ENCODE peak calls at places on chromosome X, in nine cellular contexts. X is endothelial cell; Y is CD4-positive, alpha-beta T cell; D is progenitor cell of endocrine pancreas; L is neural crest cell; E is mucosa of descending colon; O is mammary epithelial cell; F is body of pancreas; M is chondrocyte. H is an unnamed sample.

GRCh38 chrX:103656623-103657022 is 27.8 kb downstream of the TCEAL1 start:
- DNase-seq in L (no peak), M (no peak), E (no peak), F (no peak), O (peak), X (no peak), D (no peak), Y (no peak), H (no peak)

GRCh38 chrX:147917700-147918694 is 6.3 kb downstream of the FMR1 start:
- DNase-seq in F (no peak), O (no peak), Y (peak), M (no peak), L (no peak), D (no peak), X (no peak), E (no peak), H (no peak)

GRCh38 chrX:2183193-2183725 is 317.5 kb downstream of the DHRSX start:
- DNase-seq in O (no peak), X (no peak), F (no peak), E (no peak), L (no peak), D (no peak), M (no peak), Y (no peak), H (no peak)

GRCh38 chrX:44343412-44343942 is at the start of gene EFHC2:
- DNase-seq in X (peak), D (peak), E (peak), M (no peak), O (no peak), F (peak), Y (peak), L (peak), H (peak)

GRCh38 chrX:19625612-19626011 is 110.3 kb upstream of the MAP3K15 start:
- DNase-seq in E (no peak), L (no peak), D (no peak), X (no peak), M (no peak), F (no peak), O (peak), Y (no peak), H (no peak)

GRCh38 chrX:68827256-68827655 is 1.6 kb upstream of the EFNB1 start:
- DNase-seq in O (no peak), E (no peak), M (no peak), Y (no peak), F (no peak), D (no peak), L (no peak), X (no peak), H (no peak)

GRCh38 chrX:115344885-115345653 is 55.6 kb downstream of the LUZP4 start:
- DNase-seq in F (peak), E (peak), M (peak), O (peak), Y (no peak), L (no peak), X (peak), D (no peak), H (peak)

GRCh38 chrX:53223955-53224859 is 800 bp downstream of the KDM5C start:
- DNase-seq in F (no peak), D (peak), Y (no peak), L (no peak), O (peak), E (peak), M (no peak), X (no peak), H (peak)

GRCh38 chrX:43003939-43004338 is 226.0 kb upstream of the PPP1R2C start:
- DNase-seq in X (no peak), L (no peak), E (no peak), O (no peak), Y (no peak), D (no peak), M (no peak), F (no peak), H (no peak)

GRCh38 chrX:66191563-66191962 is 27.5 kb downstream of the HEPH start:
- DNase-seq in D (no peak), M (no peak), E (no peak), Y (no peak), L (no peak), X (no peak), O (no peak), F (no peak), H (no peak)

GRCh38 chrX:111568356-111568755 is 56.9 kb downstream of the SERTM2 start:
- DNase-seq in D (no peak), E (no peak), X (peak), F (peak), M (no peak), Y (no peak), L (no peak), O (peak), H (no peak)

GRCh38 chrX:136209016-136209738 is 42.0 kb downstream of the MAP7D3 start:
- DNase-seq in D (no peak), M (no peak), E (peak), L (peak), X (peak), O (no peak), F (peak), Y (peak), H (peak)

GRCh38 chrX:24646745-24647182 is 383 bp downstream of the PCYT1B start:
- DNase-seq in L (peak), M (no peak), F (no peak), E (no peak), Y (no peak), X (no peak), O (no peak), D (no peak), H (no peak)

GRCh38 chrX:38156838-38157237 is 63.8 kb downstream of the SRPX start:
- DNase-seq in X (no peak), D (no peak), F (no peak), M (no peak), Y (no peak), L (no peak), E (no peak), O (no peak), H (no peak)

GRCh38 chrX:41526925-41527324 is 79.8 kb downstream of the NYX start:
- DNase-seq in L (no peak), M (no peak), F (no peak), E (no peak), O (peak), D (no peak), X (no peak), Y (no peak), H (no peak)

GRCh38 chrX:137654481-137654880 is 88.6 kb downstream of the ZIC3 start:
- DNase-seq in Y (no peak), F (no peak), O (no peak), M (no peak), E (no peak), D (no peak), X (no peak), L (no peak), H (no peak)

GRCh38 chrX:114272096-114272686 is 311.7 kb upstream of the HTR2C start:
- DNase-seq in M (no peak), E (no peak), Y (no peak), L (no peak), D (no peak), F (no peak), O (no peak), X (no peak), H (no peak)

GRCh38 chrX:38804481-38805293 is 3.4 kb downstream of the MID1IP1 start:
- DNase-seq in X (peak), O (peak), M (peak), L (no peak), Y (peak), D (peak), F (peak), E (peak), H (peak)

GRCh38 chrX:118552501-118552900 is 56.9 kb downstream of the DOCK11 start:
- DNase-seq in D (no peak), E (no peak), M (no peak), O (peak), F (no peak), Y (no peak), L (no peak), X (no peak), H (no peak)

GRCh38 chrX:138298268-138298667 is 413.2 kb downstream of the FGF13 start:
- DNase-seq in X (no peak), M (no peak), D (no peak), E (no peak), Y (no peak), F (no peak), O (no peak), L (no peak), H (no peak)

GRCh38 chrX:32483534-32484136 is 727.7 kb downstream of the DMD start:
- DNase-seq in E (no peak), Y (no peak), X (no peak), D (no peak), F (no peak), M (no peak), O (no peak), L (no peak), H (no peak)

GRCh38 chrX:140514554-140514953 is 9.7 kb upstream of the SOX3 start:
- DNase-seq in D (no peak), L (no peak), X (no peak), Y (no peak), O (no peak), E (no peak), M (no peak), F (no peak), H (no peak)

GRCh38 chrX:150844016-150844415 is 54.5 kb downstream of the CD99L2 start:
- DNase-seq in F (no peak), X (no peak), L (no peak), O (peak), M (no peak), Y (no peak), E (no peak), D (no peak), H (no peak)

GRCh38 chrX:134423606-134424005 is 36.4 kb upstream of the HPRT1 start:
- DNase-seq in D (no peak), M (no peak), F (no peak), X (no peak), O (peak), E (no peak), L (no peak), Y (no peak), H (no peak)

GRCh38 chrX:17484592-17484991 is 109.6 kb downstream of the NHS start:
- DNase-seq in O (no peak), E (no peak), Y (no peak), D (no peak), L (no peak), M (no peak), F (no peak), X (no peak), H (no peak)

GRCh38 chrX:24154490-24155034 is 5.0 kb downstream of the ZFX start:
- DNase-seq in L (no peak), F (no peak), E (no peak), M (no peak), Y (no peak), D (no peak), O (no peak), X (no peak), H (no peak)

GRCh38 chrX:9555354-9555753 is 90.5 kb downstream of the TBL1X start:
- DNase-seq in O (no peak), E (no peak), F (no peak), L (no peak), D (no peak), M (no peak), X (no peak), Y (no peak), H (no peak)

GRCh38 chrX:136198010-136198409 is 50.7 kb downstream of the FHL1 start:
- DNase-seq in L (no peak), E (no peak), D (no peak), O (no peak), M (no peak), F (no peak), Y (no peak), X (no peak), H (no peak)

GRCh38 chrX:6021316-6022091 is 207.2 kb downstream of the NLGN4X start:
- DNase-seq in Y (peak), M (no peak), F (peak), E (no peak), L (peak), O (peak), X (peak), D (peak), H (peak)

GRCh38 chrX:14030248-14030592 is 528 bp upstream of the GEMIN8 start:
- DNase-seq in E (no peak), D (no peak), M (no peak), X (no peak), Y (no peak), F (no peak), O (peak), L (no peak), H (no peak)

GRCh38 chrX:6129195-6129594 is 99.5 kb downstream of the NLGN4X start:
- DNase-seq in Y (no peak), F (no peak), L (no peak), M (no peak), E (no peak), X (no peak), D (no peak), O (no peak), H (no peak)

GRCh38 chrX:96707829-96708228 is 23.2 kb downstream of the DIAPH2 start:
- DNase-seq in F (no peak), M (no peak), E (no peak), D (no peak), L (no peak), X (no peak), Y (no peak), O (no peak), H (no peak)

GRCh38 chrX:119477812-119478232 is 9.6 kb downstream of the SLC25A5 start:
- DNase-seq in Y (no peak), F (peak), O (no peak), E (no peak), L (no peak), X (no peak), M (no peak), D (no peak), H (no peak)

GRCh38 chrX:22025751-22026150 is 6.4 kb upstream of the PHEX start:
- DNase-seq in E (no peak), D (no peak), F (no peak), Y (no peak), O (no peak), L (no peak), X (no peak), M (no peak), H (no peak)

GRCh38 chrX:22395372-22395771 is 122.7 kb downstream of the CBLL2 start:
- DNase-seq in Y (no peak), E (no peak), O (peak), F (no peak), M (no peak), D (no peak), L (no peak), X (no peak), H (no peak)

GRCh38 chrX:57103489-57103888 is 17.9 kb downstream of the SPIN2B start:
- DNase-seq in Y (no peak), F (no peak), M (no peak), O (no peak), D (no peak), E (no peak), L (no peak), X (no peak), H (no peak)

GRCh38 chrX:57104406-57104805 is 16.9 kb downstream of the SPIN2B start:
- DNase-seq in D (no peak), Y (no peak), O (no peak), L (no peak), F (no peak), E (no peak), M (no peak), X (no peak), H (no peak)

DNA sequence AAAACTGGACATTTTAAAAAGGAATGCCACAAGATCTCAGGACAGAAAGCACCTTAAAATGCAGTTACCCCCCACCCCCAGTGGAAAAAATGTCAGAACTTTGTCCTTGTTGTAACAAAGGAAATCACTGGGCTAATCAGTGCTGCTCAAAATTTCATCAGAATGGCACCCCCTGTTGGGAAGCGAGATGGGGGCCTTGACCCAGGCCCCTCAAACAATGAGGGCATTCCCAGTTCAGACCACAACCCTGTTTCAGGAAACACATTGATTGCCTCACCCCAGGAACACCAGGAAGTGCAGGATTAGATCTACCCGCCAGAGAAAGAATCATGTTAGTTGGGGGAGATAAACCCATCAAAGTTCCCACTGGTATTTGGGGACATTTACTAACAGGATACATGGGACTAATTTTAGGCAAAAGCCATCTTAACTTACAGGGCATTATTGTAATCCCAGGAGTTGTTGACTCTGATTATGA is 16.4 kb downstream of the SPIN2B start:
- DNase-seq in L (no peak), M (no peak), Y (no peak), D (no peak), F (no peak), E (no peak), O (no peak), X (peak), H (no peak)
- TF ChIP-seq CTCF in L (no peak), M (no peak), Y (no peak), D (no peak), F (no peak), E (no peak), O (no peak), X (no peak), H (no peak)

DNA sequence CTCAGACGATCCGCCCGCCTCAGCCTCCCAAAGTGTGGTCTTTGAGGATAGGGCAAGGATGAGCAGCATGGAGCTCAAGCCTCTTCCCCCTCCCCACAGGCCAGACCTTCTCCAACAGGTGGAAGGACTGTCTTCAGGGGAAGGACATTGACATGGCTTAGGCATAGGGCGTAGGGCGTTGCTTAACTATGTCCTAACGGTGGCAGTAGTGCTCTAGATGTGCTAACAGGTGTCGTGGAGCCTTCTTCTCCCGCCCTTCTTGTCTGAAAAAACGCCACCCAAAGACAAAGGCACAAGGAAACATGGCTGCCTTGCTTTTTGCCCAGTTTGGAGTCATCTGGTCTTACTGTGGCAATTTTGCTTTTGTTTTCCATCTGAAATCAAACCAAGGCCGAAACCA is 219.8 kb downstream of the OR13H1 start:
- DNase-seq in O (peak), D (no peak), F (peak), E (no peak), Y (no peak), M (no peak), X (no peak), L (no peak), H (no peak)
- TF ChIP-seq CTCF in O (peak), D (no peak), F (no peak), E (no peak), Y (no peak), M (no peak), X (no peak), L (no peak), H (no peak)

DNA sequence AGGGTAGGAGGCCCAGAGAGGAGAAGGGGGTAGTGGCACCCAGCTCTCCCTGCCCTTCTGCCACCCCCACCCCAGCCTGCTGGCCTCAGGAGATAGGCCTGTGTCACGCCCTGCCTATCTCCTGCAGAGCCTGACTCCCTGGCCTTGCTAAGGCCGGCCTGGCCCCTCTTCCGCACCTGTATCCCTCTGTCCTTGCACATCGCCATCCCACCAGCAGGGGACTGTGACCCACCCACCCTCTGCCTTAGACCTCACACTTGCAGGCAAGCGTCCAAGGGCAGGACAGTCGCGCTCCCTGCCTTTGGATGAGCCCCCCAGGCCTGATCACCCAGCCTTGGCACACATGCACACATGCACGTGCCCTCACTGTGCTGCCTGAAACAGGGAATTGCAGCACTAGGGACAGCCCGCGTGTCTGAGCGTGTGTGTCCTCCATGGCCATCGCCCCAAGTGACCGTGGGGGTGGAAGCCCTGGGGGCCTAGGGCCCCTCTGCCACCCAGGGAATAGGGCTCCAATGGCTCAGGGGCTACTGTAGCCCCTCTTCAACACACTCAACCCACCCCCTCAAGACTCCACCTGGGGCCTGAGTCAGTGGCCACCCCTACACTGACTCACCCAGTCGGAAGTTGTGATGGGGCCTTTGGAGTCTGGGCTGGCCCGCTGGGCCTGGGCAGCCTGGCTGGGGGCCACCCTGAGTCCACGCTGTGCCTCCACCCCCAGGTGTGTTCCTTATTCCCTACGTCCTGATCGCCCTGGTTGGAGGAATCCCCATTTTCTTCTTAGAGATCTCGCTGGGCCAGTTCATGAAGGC is 2.1 kb downstream of the SLC6A8 start:
- DNase-seq in Y (no peak), X (peak), E (peak), M (no peak), L (no peak), O (peak), F (no peak), D (no peak), H (peak)
- TF ChIP-seq CTCF in Y (no peak), X (no peak), E (no peak), M (peak), L (peak), O (peak), F (no peak), D (peak), H (peak)

GRCh38 chrX:27599928-27600327 is 9.8 kb downstream of the DCAF8L2 start:
- DNase-seq in X (no peak), L (no peak), Y (no peak), D (no peak), F (no peak), O (peak), E (no peak), M (no peak), H (no peak)
- TF ChIP-seq CTCF in X (no peak), L (no peak), Y (no peak), D (no peak), F (no peak), O (peak), E (no peak), M (peak), H (no peak)

DNA sequence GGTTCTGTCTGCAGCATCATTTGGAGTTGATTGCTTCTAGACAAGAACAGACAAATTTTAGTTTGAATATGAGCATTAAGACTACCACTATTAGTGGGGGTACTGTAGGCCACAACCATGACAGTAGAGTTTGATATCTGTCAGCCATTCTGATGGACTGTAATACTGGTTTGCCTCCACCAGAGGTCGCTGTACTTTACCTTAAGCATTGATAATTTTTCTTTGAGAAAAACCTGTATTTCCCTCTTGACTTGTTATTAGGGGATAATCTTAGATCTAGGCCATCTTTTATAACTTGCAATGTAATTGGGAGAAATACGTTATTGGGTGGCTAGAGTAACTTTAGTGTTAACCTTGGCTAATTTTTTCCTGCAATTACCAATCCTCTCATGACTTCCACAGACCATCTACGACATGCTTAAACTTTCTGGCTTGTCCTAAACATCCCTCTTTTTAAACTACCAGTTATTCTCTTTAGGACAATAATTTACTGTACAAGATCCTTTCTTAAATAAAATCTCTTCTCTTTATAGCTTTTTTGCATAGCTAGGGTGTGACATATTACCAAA is 562.4 kb downstream of the MAGEB5 start:
- DNase-seq in D (no peak), O (no peak), E (no peak), F (no peak), Y (no peak), M (no peak), L (no peak), X (no peak), H (no peak)
- TF ChIP-seq CTCF in D (peak), O (peak), E (no peak), F (no peak), Y (no peak), M (peak), L (peak), X (peak), H (peak)